ENCODE peak calls at places on chromosomes 6 and 20, in seven cellular contexts. J is HCT116, V is Calu3, Z is heart left ventricle, M is lower lobe of right lung, G is left ventricle myocardium inferior, N is AG09309. B is an unnamed sample.

GRCh38 chr6:71123051-71123450 is 165.6 kb upstream of the OGFRL1 start:
- DNase-seq in J (no peak), V (no peak), Z (no peak), M (no peak), G (no peak), N (no peak), B (no peak)

GRCh38 chr20:58603656-58604184 is 47.4 kb upstream of the STX16 start:
- DNase-seq in J (no peak), V (no peak), Z (no peak), M (no peak), G (no peak), N (no peak), B (no peak)

GRCh38 chr6:44569931-44570385 is 182.5 kb downstream of the CDC5L start:
- DNase-seq in J (no peak), V (no peak), Z (peak; percentile 71), M (peak; percentile 70), G (peak; percentile 67), N (peak; percentile 24), B (no peak)

GRCh38 chr6:152637422-152638047 is 373 bp upstream of the SYNE1 start:
- DNase-seq in J (no peak), V (no peak), Z (no peak), M (no peak), G (no peak), N (no peak), B (no peak)

GRCh38 chr6:16413399-16413798 is 175.0 kb downstream of the GMPR start:
- DNase-seq in J (no peak), V (no peak), Z (no peak), M (no peak), G (no peak), N (no peak), B (peak; percentile 68)

GRCh38 chr6:75285156-75285639 is 606 bp upstream of the TMEM30A start:
- DNase-seq in J (no peak), V (no peak), Z (no peak), M (no peak), G (no peak), N (no peak), B (peak; percentile 40)

GRCh38 chr6:80547827-80548226 is 441.4 kb downstream of the BCKDHB start:
- DNase-seq in J (no peak), V (no peak), Z (no peak), M (no peak), G (no peak), N (peak; percentile 80), B (no peak)

GRCh38 chr20:18989736-18990474 is 176.3 kb downstream of the SCP2D1 start:
- DNase-seq in J (no peak), V (no peak), Z (no peak), M (no peak), G (peak; percentile 25), N (no peak), B (no peak)

GRCh38 chr6:138844203-138844602 is 48.3 kb downstream of the ECT2L start:
- DNase-seq in J (no peak), V (no peak), Z (no peak), M (no peak), G (peak; percentile 70), N (peak; percentile 77), B (no peak)

GRCh38 chr20:58022711-58023110 is 205.7 kb downstream of the ANKRD60 start:
- DNase-seq in J (no peak), V (no peak), Z (no peak), M (no peak), G (no peak), N (no peak), B (no peak)

GRCh38 chr20:51350941-51351631 is 191.4 kb downstream of the NFATC2 start:
- DNase-seq in J (no peak), V (no peak), Z (no peak), M (no peak), G (no peak), N (peak; percentile 92), B (no peak)

GRCh38 chr6:82257088-82257774 is 9.7 kb upstream of the IBTK start:
- DNase-seq in J (no peak), V (no peak), Z (no peak), M (no peak), G (no peak), N (no peak), B (no peak)

GRCh38 chr20:11861479-11861878 is 56.2 kb upstream of the BTBD3 start:
- DNase-seq in J (no peak), V (no peak), Z (no peak), M (no peak), G (no peak), N (no peak), B (no peak)

GRCh38 chr6:151806757-151807512 is 547 bp upstream of the ESR1 start:
- DNase-seq in J (no peak), V (no peak), Z (no peak), M (no peak), G (no peak), N (no peak), B (no peak)

GRCh38 chr6:30974488-30975252 is 8.8 kb upstream of the MUC21 start:
- DNase-seq in J (no peak), V (no peak), Z (no peak), M (no peak), G (no peak), N (no peak), B (no peak)

GRCh38 chr6:106027316-106027715 is 58.8 kb upstream of the PRDM1 start:
- DNase-seq in J (no peak), V (no peak), Z (no peak), M (no peak), G (no peak), N (no peak), B (no peak)

GRCh38 chr20:2817891-2818595 is 1.9 kb downstream of the TMEM239 start:
- DNase-seq in J (no peak), V (no peak), Z (no peak), M (no peak), G (peak; percentile 53), N (no peak), B (no peak)
- TF ChIP-seq CTCF in J (no peak), V (no peak), Z (no peak), M (no peak), G (no peak), N (no peak), B (no peak)

DNA sequence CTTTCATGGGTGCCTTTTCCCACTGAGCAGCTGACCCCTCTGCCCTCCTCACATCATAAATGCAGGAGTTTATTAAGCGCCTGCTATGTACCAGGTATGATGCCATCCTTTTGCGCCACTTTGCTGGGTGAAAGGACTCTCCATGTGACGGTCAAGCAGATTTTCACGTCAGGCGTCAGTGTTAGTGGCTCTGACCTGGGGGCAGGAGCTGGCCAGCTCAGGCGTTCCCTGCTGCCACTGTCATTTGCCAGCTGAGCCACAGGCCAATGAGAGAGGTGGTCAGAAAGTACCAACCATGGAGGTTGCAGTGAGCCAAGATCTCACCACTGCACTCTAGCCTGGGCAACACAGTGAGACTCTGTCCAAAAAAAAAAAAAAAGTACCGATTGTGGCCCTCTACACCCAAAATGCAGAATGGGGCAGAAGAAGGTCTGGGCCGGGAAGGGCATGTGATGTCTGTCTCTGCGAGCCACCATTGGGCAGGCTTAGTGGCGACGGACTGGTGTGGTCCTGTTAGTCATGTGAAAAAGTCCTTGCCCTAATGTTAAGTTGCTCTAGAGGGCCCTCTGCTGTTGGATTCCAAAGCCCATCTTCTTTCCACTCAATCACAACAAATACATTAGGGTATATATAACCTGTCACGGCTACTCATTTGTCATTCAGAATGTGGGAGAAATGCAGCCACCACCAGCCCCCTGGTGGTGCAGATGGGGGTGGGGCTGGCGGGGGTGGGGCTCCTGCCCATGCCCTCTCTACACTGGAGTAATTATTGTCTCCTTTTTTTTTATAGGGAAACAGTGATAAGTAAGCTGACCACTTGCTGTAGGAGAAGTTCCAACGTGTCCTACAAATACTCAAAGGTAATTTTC is 18.4 kb upstream of the SLC22A1 start:
- DNase-seq in J (peak; percentile 46), V (peak; percentile 26), Z (no peak), M (no peak), G (no peak), N (no peak), B (peak; percentile 53)
- TF ChIP-seq CTCF in J (peak; percentile 62), V (peak; percentile 37), Z (peak; percentile 44), M (no peak), G (peak; percentile 40), N (peak; percentile 52), B (peak; percentile 28)

GRCh38 chr6:4817551-4817950 is 41.3 kb downstream of the CDYL start:
- DNase-seq in J (no peak), V (no peak), Z (no peak), M (no peak), G (no peak), N (no peak), B (no peak)

GRCh38 chr6:4818272-4818938 is 42.2 kb downstream of the CDYL start:
- DNase-seq in J (no peak), V (no peak), Z (no peak), M (no peak), G (no peak), N (no peak), B (no peak)

GRCh38 chr6:4822476-4822875 is 46.3 kb downstream of the CDYL start:
- DNase-seq in J (no peak), V (no peak), Z (no peak), M (no peak), G (no peak), N (no peak), B (no peak)

GRCh38 chr6:4820704-4821276 is 44.6 kb downstream of the CDYL start:
- DNase-seq in J (no peak), V (no peak), Z (no peak), M (no peak), G (no peak), N (peak; percentile 37), B (peak; percentile 31)

GRCh38 chr6:4819706-4820283 is 43.6 kb downstream of the CDYL start:
- DNase-seq in J (no peak), V (no peak), Z (no peak), M (no peak), G (no peak), N (no peak), B (no peak)
- TF ChIP-seq CTCF in J (no peak), V (no peak), Z (no peak), M (no peak), G (no peak), N (no peak), B (no peak)

GRCh38 chr6:147508073-147508870 is at the start of gene SAMD5:
- DNase-seq in J (peak; percentile 32), V (peak; percentile 53), Z (peak; percentile 77), M (peak; percentile 59), G (peak; percentile 33), N (peak; percentile 31), B (peak; percentile 25)
- TF ChIP-seq CTCF in J (no peak), V (no peak), Z (no peak), M (peak; percentile 7), G (no peak), N (no peak), B (no peak)

GRCh38 chr20:56202493-56203077 is 45.9 kb upstream of the MC3R start:
- DNase-seq in J (no peak), V (peak; percentile 13), Z (no peak), M (no peak), G (no peak), N (no peak), B (no peak)
- TF ChIP-seq CTCF in J (peak; percentile 27), V (no peak), Z (peak; percentile 50), M (peak; percentile 30), G (peak; percentile 48), N (peak; percentile 45), B (no peak)

GRCh38 chr20:1924910-1925861 is 30.0 kb downstream of the SIRPA start:
- DNase-seq in J (no peak), V (no peak), Z (no peak), M (no peak), G (no peak), N (no peak), B (no peak)
- TF ChIP-seq CTCF in J (no peak), V (no peak), Z (no peak), M (no peak), G (no peak), N (no peak), B (no peak)

B was measured in GM12865.